ENCODE peak calls at places on chromosomes 13 and 19, in nine cellular contexts. U is left cardiac atrium; R is fibroblast of pulmonary artery; G is T-helper 17 cell; O is activated CD4-positive, alpha-beta T cell treated with anti-CD3 and anti-CD28 coated beads, Interleukin-2, amount 50 U/mL, for 24 hours; D is fibroblast of villous mesenchyme; I is KBM-7; H is mesothelial cell of epicardium; X is fibroblast of mammary gland. J is an unnamed sample.

GRCh38 chr13:114053026-114053425 is 79.2 kb upstream of the C13orf46 start:
- DNase-seq in U (no peak), R (peak; percentile 40), G (no peak), O (no peak), D (peak; percentile 84), I (no peak), H (no peak), X (peak; percentile 76), J (no peak)

GRCh38 chr19:47663911-47664771 is 49.1 kb upstream of the EHD2 start:
- DNase-seq in U (peak; percentile 86), R (peak; percentile 100), G (no peak), O (no peak), D (peak; percentile 100), I (peak; percentile 84), H (no peak), X (peak; percentile 100), J (peak; percentile 25)

GRCh38 chr19:6730153-6730804 is 7.1 kb downstream of the GPR108 start:
- DNase-seq in U (peak; percentile 83), R (no peak), G (no peak), O (no peak), D (no peak), I (no peak), H (no peak), X (peak; percentile 12), J (no peak)

GRCh38 chr19:42246869-42247630 is 4.6 kb upstream of the GSK3A start:
- DNase-seq in U (peak; percentile 35), R (no peak), G (no peak), O (no peak), D (no peak), I (no peak), H (no peak), X (peak; percentile 70), J (no peak)

GRCh38 chr13:103067751-103068563 is 1.7 kb upstream of the SLC10A2 start:
- DNase-seq in U (no peak), R (no peak), G (no peak), O (no peak), D (no peak), I (no peak), H (no peak), X (no peak), J (no peak)

GRCh38 chr13:49356224-49356623 is 87.6 kb downstream of the CAB39L start:
- DNase-seq in U (no peak), R (peak; percentile 81), G (no peak), O (no peak), D (peak; percentile 81), I (no peak), H (no peak), X (peak; percentile 91), J (no peak)

GRCh38 chr19:46849610-46850009 is 1.0 kb downstream of the AP2S1 start:
- DNase-seq in U (no peak), R (no peak), G (no peak), O (no peak), D (peak; percentile 30), I (no peak), H (no peak), X (no peak), J (no peak)

GRCh38 chr19:41937976-41938375 is 9.7 kb upstream of the ERFL start:
- DNase-seq in U (no peak), R (no peak), G (no peak), O (no peak), D (no peak), I (no peak), H (no peak), X (no peak), J (no peak)

GRCh38 chr13:110017379-110017778 is 231.0 kb upstream of the IRS2 start:
- DNase-seq in U (no peak), R (peak; percentile 92), G (no peak), O (no peak), D (peak; percentile 88), I (no peak), H (peak; percentile 22), X (peak; percentile 93), J (no peak)

GRCh38 chr13:33617055-33617454 is 200.9 kb upstream of the RFC3 start:
- DNase-seq in U (no peak), R (no peak), G (no peak), O (no peak), D (no peak), I (no peak), H (no peak), X (no peak), J (no peak)